ENCODE peak calls at places on chromosomes 12 and 14, in seven cellular contexts. One of them, this sample, is unnamed.

GRCh38 chr12:131223791-131224567 is 270.3 kb downstream of the ADGRD1 start:
- DNase-seq in mucosa of gallbladder: no peak
- DNase-seq in retina: no peak
- DNase-seq in activated B cell treated with CpG ODN at 0.5 μM for 24 hours: no peak
- DNase-seq in adrenal gland: no peak
- DNase-seq in prostate gland: no peak
- DNase-seq in SHP77 treated with DMSO at 0.1 percent for 48 hours: no peak
- DNase-seq in this sample: no peak

GRCh38 chr14:104637546-104638003 is 33.0 kb upstream of the TMEM179 start:
- DNase-seq in mucosa of gallbladder: no peak
- DNase-seq in retina: no peak
- DNase-seq in activated B cell treated with CpG ODN at 0.5 μM for 24 hours: no peak
- DNase-seq in adrenal gland: no peak
- DNase-seq in prostate gland: no peak
- DNase-seq in SHP77 treated with DMSO at 0.1 percent for 48 hours: no peak
- DNase-seq in this sample: no peak

GRCh38 chr14:20434701-20435453 is 1.1 kb downstream of the KLHL33 start:
- DNase-seq in mucosa of gallbladder: peak; percentile 43
- DNase-seq in retina: peak; percentile 79
- DNase-seq in activated B cell treated with CpG ODN at 0.5 μM for 24 hours: no peak
- DNase-seq in adrenal gland: peak; percentile 35
- DNase-seq in prostate gland: no peak
- DNase-seq in SHP77 treated with DMSO at 0.1 percent for 48 hours: peak; percentile 50
- DNase-seq in this sample: no peak

GRCh38 chr12:96141216-96141944 is 52.8 kb upstream of the ELK3 start:
- DNase-seq in mucosa of gallbladder: no peak
- DNase-seq in retina: no peak
- DNase-seq in activated B cell treated with CpG ODN at 0.5 μM for 24 hours: no peak
- DNase-seq in adrenal gland: peak; percentile 77
- DNase-seq in prostate gland: no peak
- DNase-seq in SHP77 treated with DMSO at 0.1 percent for 48 hours: no peak
- DNase-seq in this sample: no peak

GRCh38 chr12:48175613-48176416 is 7.6 kb upstream of the CCDC184 start:
- DNase-seq in mucosa of gallbladder: no peak
- DNase-seq in retina: no peak
- DNase-seq in activated B cell treated with CpG ODN at 0.5 μM for 24 hours: no peak
- DNase-seq in adrenal gland: no peak
- DNase-seq in prostate gland: no peak
- DNase-seq in SHP77 treated with DMSO at 0.1 percent for 48 hours: no peak
- DNase-seq in this sample: no peak

GRCh38 chr12:50546441-50547318 is 41.9 kb downstream of the DIP2B start:
- DNase-seq in mucosa of gallbladder: no peak
- DNase-seq in retina: no peak
- DNase-seq in activated B cell treated with CpG ODN at 0.5 μM for 24 hours: no peak
- DNase-seq in adrenal gland: no peak
- DNase-seq in prostate gland: no peak
- DNase-seq in SHP77 treated with DMSO at 0.1 percent for 48 hours: no peak
- DNase-seq in this sample: no peak

GRCh38 chr14:73997944-73998451 is 21.1 kb downstream of the ENTPD5 start:
- DNase-seq in mucosa of gallbladder: no peak
- DNase-seq in retina: no peak
- DNase-seq in activated B cell treated with CpG ODN at 0.5 μM for 24 hours: no peak
- DNase-seq in adrenal gland: no peak
- DNase-seq in prostate gland: peak; percentile 44
- DNase-seq in SHP77 treated with DMSO at 0.1 percent for 48 hours: no peak
- DNase-seq in this sample: no peak

GRCh38 chr12:119061208-119061796 is 80.0 kb downstream of the SRRM4 start:
- DNase-seq in mucosa of gallbladder: peak; percentile 73
- DNase-seq in retina: peak; percentile 67
- DNase-seq in activated B cell treated with CpG ODN at 0.5 μM for 24 hours: no peak
- DNase-seq in adrenal gland: peak; percentile 36
- DNase-seq in prostate gland: peak; percentile 30
- DNase-seq in SHP77 treated with DMSO at 0.1 percent for 48 hours: no peak
- DNase-seq in this sample: no peak

GRCh38 chr12:11959117-11959823 is 111.5 kb upstream of the BCL2L14 start:
- DNase-seq in mucosa of gallbladder: no peak
- DNase-seq in retina: no peak
- DNase-seq in activated B cell treated with CpG ODN at 0.5 μM for 24 hours: no peak
- DNase-seq in adrenal gland: no peak
- DNase-seq in prostate gland: no peak
- DNase-seq in SHP77 treated with DMSO at 0.1 percent for 48 hours: no peak
- DNase-seq in this sample: no peak

GRCh38 chr12:81502912-81503695 is 256.0 kb downstream of the PPFIA2 start:
- DNase-seq in mucosa of gallbladder: peak; percentile 10
- DNase-seq in retina: no peak
- DNase-seq in activated B cell treated with CpG ODN at 0.5 μM for 24 hours: no peak
- DNase-seq in adrenal gland: no peak
- DNase-seq in prostate gland: no peak
- DNase-seq in SHP77 treated with DMSO at 0.1 percent for 48 hours: no peak
- DNase-seq in this sample: no peak

GRCh38 chr12:131833896-131834641 is 5.9 kb downstream of the MMP17 start:
- DNase-seq in mucosa of gallbladder: no peak
- DNase-seq in retina: peak; percentile 60
- DNase-seq in activated B cell treated with CpG ODN at 0.5 μM for 24 hours: no peak
- DNase-seq in adrenal gland: no peak
- DNase-seq in prostate gland: no peak
- DNase-seq in SHP77 treated with DMSO at 0.1 percent for 48 hours: peak; percentile 6
- DNase-seq in this sample: no peak

GRCh38 chr12:85828576-85828975 is 7.6 kb downstream of the RASSF9 start:
- DNase-seq in mucosa of gallbladder: no peak
- DNase-seq in retina: no peak
- DNase-seq in activated B cell treated with CpG ODN at 0.5 μM for 24 hours: no peak
- DNase-seq in adrenal gland: no peak
- DNase-seq in prostate gland: no peak
- DNase-seq in SHP77 treated with DMSO at 0.1 percent for 48 hours: no peak
- DNase-seq in this sample: no peak

GRCh38 chr12:47807338-47807737 is 12.4 kb downstream of the HDAC7 start:
- DNase-seq in mucosa of gallbladder: no peak
- DNase-seq in retina: no peak
- DNase-seq in activated B cell treated with CpG ODN at 0.5 μM for 24 hours: no peak
- DNase-seq in adrenal gland: peak; percentile 73
- DNase-seq in prostate gland: no peak
- DNase-seq in SHP77 treated with DMSO at 0.1 percent for 48 hours: no peak
- DNase-seq in this sample: no peak

GRCh38 chr12:71945121-71945520 is 6.5 kb downstream of the TPH2 start:
- DNase-seq in mucosa of gallbladder: no peak
- DNase-seq in retina: no peak
- DNase-seq in activated B cell treated with CpG ODN at 0.5 μM for 24 hours: no peak
- DNase-seq in adrenal gland: no peak
- DNase-seq in prostate gland: no peak
- DNase-seq in SHP77 treated with DMSO at 0.1 percent for 48 hours: no peak
- DNase-seq in this sample: no peak

GRCh38 chr12:89949457-89950195 is 241.0 kb upstream of the ATP2B1 start:
- DNase-seq in mucosa of gallbladder: no peak
- DNase-seq in retina: no peak
- DNase-seq in activated B cell treated with CpG ODN at 0.5 μM for 24 hours: no peak
- DNase-seq in adrenal gland: no peak
- DNase-seq in prostate gland: peak; percentile 27
- DNase-seq in SHP77 treated with DMSO at 0.1 percent for 48 hours: no peak
- DNase-seq in this sample: no peak

GRCh38 chr14:68395585-68395984 is 397.3 kb downstream of the ZFP36L1 start:
- DNase-seq in mucosa of gallbladder: no peak
- DNase-seq in retina: peak; percentile 9
- DNase-seq in activated B cell treated with CpG ODN at 0.5 μM for 24 hours: no peak
- DNase-seq in adrenal gland: peak; percentile 87
- DNase-seq in prostate gland: no peak
- DNase-seq in SHP77 treated with DMSO at 0.1 percent for 48 hours: no peak
- DNase-seq in this sample: no peak

GRCh38 chr12:51867796-51868428 is 19.4 kb upstream of the FIGNL2 start:
- DNase-seq in mucosa of gallbladder: no peak
- DNase-seq in retina: no peak
- DNase-seq in activated B cell treated with CpG ODN at 0.5 μM for 24 hours: no peak
- DNase-seq in adrenal gland: no peak
- DNase-seq in prostate gland: no peak
- DNase-seq in SHP77 treated with DMSO at 0.1 percent for 48 hours: no peak
- DNase-seq in this sample: no peak

GRCh38 chr12:81668475-81668874 is 90.7 kb downstream of the PPFIA2 start:
- DNase-seq in mucosa of gallbladder: no peak
- DNase-seq in retina: no peak
- DNase-seq in activated B cell treated with CpG ODN at 0.5 μM for 24 hours: no peak
- DNase-seq in adrenal gland: no peak
- DNase-seq in prostate gland: no peak
- DNase-seq in SHP77 treated with DMSO at 0.1 percent for 48 hours: no peak
- DNase-seq in this sample: no peak

GRCh38 chr12:104682790-104683279 is 226.1 kb downstream of the CHST11 start:
- DNase-seq in mucosa of gallbladder: no peak
- DNase-seq in retina: no peak
- DNase-seq in activated B cell treated with CpG ODN at 0.5 μM for 24 hours: no peak
- DNase-seq in adrenal gland: no peak
- DNase-seq in prostate gland: no peak
- DNase-seq in SHP77 treated with DMSO at 0.1 percent for 48 hours: no peak
- DNase-seq in this sample: no peak

GRCh38 chr14:73887116-73887490 is 444 bp downstream of the ZNF410 start:
- DNase-seq in mucosa of gallbladder: no peak
- DNase-seq in retina: no peak
- DNase-seq in activated B cell treated with CpG ODN at 0.5 μM for 24 hours: no peak
- DNase-seq in adrenal gland: no peak
- DNase-seq in prostate gland: no peak
- DNase-seq in SHP77 treated with DMSO at 0.1 percent for 48 hours: no peak
- DNase-seq in this sample: no peak

GRCh38 chr12:39074063-39074462 is 168.7 kb upstream of the CPNE8 start:
- DNase-seq in mucosa of gallbladder: no peak
- DNase-seq in retina: no peak
- DNase-seq in activated B cell treated with CpG ODN at 0.5 μM for 24 hours: no peak
- DNase-seq in adrenal gland: no peak
- DNase-seq in prostate gland: no peak
- DNase-seq in SHP77 treated with DMSO at 0.1 percent for 48 hours: no peak
- DNase-seq in this sample: no peak

GRCh38 chr12:28088566-28089277 is 101.5 kb upstream of the CCDC91 start:
- DNase-seq in mucosa of gallbladder: no peak
- DNase-seq in retina: no peak
- DNase-seq in activated B cell treated with CpG ODN at 0.5 μM for 24 hours: no peak
- DNase-seq in adrenal gland: no peak
- DNase-seq in prostate gland: no peak
- DNase-seq in SHP77 treated with DMSO at 0.1 percent for 48 hours: no peak
- DNase-seq in this sample: no peak

GRCh38 chr14:61596985-61597384 is 98.3 kb upstream of the HIF1A start:
- DNase-seq in mucosa of gallbladder: no peak
- DNase-seq in retina: no peak
- DNase-seq in activated B cell treated with CpG ODN at 0.5 μM for 24 hours: no peak
- DNase-seq in adrenal gland: no peak
- DNase-seq in prostate gland: no peak
- DNase-seq in SHP77 treated with DMSO at 0.1 percent for 48 hours: no peak
- DNase-seq in this sample: peak; percentile 69

GRCh38 chr12:113500662-113501435 is 29.2 kb upstream of the LHX5 start:
- DNase-seq in mucosa of gallbladder: no peak
- DNase-seq in retina: no peak
- DNase-seq in activated B cell treated with CpG ODN at 0.5 μM for 24 hours: no peak
- DNase-seq in adrenal gland: no peak
- DNase-seq in prostate gland: no peak
- DNase-seq in SHP77 treated with DMSO at 0.1 percent for 48 hours: no peak
- DNase-seq in this sample: no peak

GRCh38 chr14:60506010-60506409 is 2.9 kb upstream of the SIX6 start:
- DNase-seq in mucosa of gallbladder: no peak
- DNase-seq in retina: peak; percentile 73
- DNase-seq in activated B cell treated with CpG ODN at 0.5 μM for 24 hours: no peak
- DNase-seq in adrenal gland: no peak
- DNase-seq in prostate gland: no peak
- DNase-seq in SHP77 treated with DMSO at 0.1 percent for 48 hours: no peak
- DNase-seq in this sample: no peak

GRCh38 chr12:52795694-52796428 is at the start of gene KRT3:
- DNase-seq in mucosa of gallbladder: no peak
- DNase-seq in retina: no peak
- DNase-seq in activated B cell treated with CpG ODN at 0.5 μM for 24 hours: no peak
- DNase-seq in adrenal gland: no peak
- DNase-seq in prostate gland: no peak
- DNase-seq in SHP77 treated with DMSO at 0.1 percent for 48 hours: peak; percentile 4
- DNase-seq in this sample: no peak

GRCh38 chr12:111256629-111257434 is 112.1 kb downstream of the PHETA1 start:
- DNase-seq in mucosa of gallbladder: no peak
- DNase-seq in retina: no peak
- DNase-seq in activated B cell treated with CpG ODN at 0.5 μM for 24 hours: no peak
- DNase-seq in adrenal gland: no peak
- DNase-seq in prostate gland: no peak
- DNase-seq in SHP77 treated with DMSO at 0.1 percent for 48 hours: no peak
- DNase-seq in this sample: no peak

GRCh38 chr12:5898874-5899273 is 46.2 kb downstream of the ANO2 start:
- DNase-seq in mucosa of gallbladder: no peak
- DNase-seq in retina: no peak
- DNase-seq in activated B cell treated with CpG ODN at 0.5 μM for 24 hours: no peak
- DNase-seq in adrenal gland: no peak
- DNase-seq in prostate gland: no peak
- DNase-seq in SHP77 treated with DMSO at 0.1 percent for 48 hours: no peak
- DNase-seq in this sample: no peak

GRCh38 chr14:87131879-87132278 is 861.1 kb downstream of the GALC start:
- DNase-seq in mucosa of gallbladder: no peak
- DNase-seq in retina: peak; percentile 10
- DNase-seq in activated B cell treated with CpG ODN at 0.5 μM for 24 hours: no peak
- DNase-seq in adrenal gland: no peak
- DNase-seq in prostate gland: no peak
- DNase-seq in SHP77 treated with DMSO at 0.1 percent for 48 hours: peak; percentile 11
- DNase-seq in this sample: no peak